ENCODE peak calls at places on chromosome X, in five cellular contexts. G is right cardiac atrium, U is neural progenitor cell, Z is thyroid gland, D is substantia nigra. P is an unnamed sample.

GRCh38 chrX:46244451-46244850 is 300.8 kb downstream of the ZNF674 start:
- DNase-seq in Z (no peak), G (no peak), U (no peak), D (no peak), P (no peak)

GRCh38 chrX:72634321-72634720 is 61.7 kb upstream of the HDAC8 start:
- DNase-seq in G (no peak), Z (no peak), D (no peak), U (no peak), P (no peak)

GRCh38 chrX:98398542-98398941 is 1514.8 kb downstream of the RPA4 start:
- DNase-seq in Z (no peak), G (no peak), U (no peak), D (no peak), P (no peak)

GRCh38 chrX:16914058-16914457 is 32.4 kb upstream of the REPS2 start:
- DNase-seq in Z (no peak), D (no peak), G (no peak), U (no peak), P (no peak)

GRCh38 chrX:15151267-15152196 is 118.4 kb downstream of the ASB9 start:
- DNase-seq in G (no peak), U (no peak), D (no peak), Z (no peak), P (no peak)

GRCh38 chrX:45767021-45767491 is 566.4 kb upstream of the DIPK2B start:
- DNase-seq in G (no peak), U (no peak), D (no peak), Z (no peak), P (no peak)

GRCh38 chrX:117854806-117855205 is 261.8 kb downstream of the KLHL13 start:
- DNase-seq in D (no peak), G (no peak), U (no peak), Z (no peak), P (no peak)

GRCh38 chrX:152601848-152602616 is 35.7 kb upstream of the GABRQ start:
- DNase-seq in G (no peak), U (peak; percentile 29), D (no peak), Z (no peak), P (no peak)

GRCh38 chrX:47169273-47169672 is 24.3 kb downstream of the RBM10 start:
- DNase-seq in D (no peak), G (peak; percentile 51), U (no peak), Z (no peak), P (no peak)

GRCh38 chrX:12954981-12955380 is 19.9 kb upstream of the TMSB4X start:
- DNase-seq in D (no peak), U (no peak), Z (no peak), G (no peak), P (no peak)

GRCh38 chrX:103879339-103879738 is 47.3 kb upstream of the RAB9B start:
- DNase-seq in U (no peak), D (no peak), Z (no peak), G (no peak), P (no peak)

GRCh38 chrX:22128961-22129360 is 96.8 kb downstream of the PHEX start:
- DNase-seq in G (no peak), D (no peak), U (no peak), Z (no peak), P (no peak)

GRCh38 chrX:140756948-140757347 is 47.4 kb downstream of the LINC00632 start:
- DNase-seq in U (no peak), Z (no peak), G (no peak), D (no peak), P (no peak)

GRCh38 chrX:118594697-118595420 is 99.2 kb downstream of the DOCK11 start:
- DNase-seq in G (no peak), U (peak; percentile 6), Z (no peak), D (no peak), P (no peak)

GRCh38 chrX:142249721-142250120 is 44.6 kb upstream of the MAGEC2 start:
- DNase-seq in U (no peak), G (no peak), D (no peak), Z (no peak), P (peak; percentile 3)
- H3K27ac ChIP-seq in U (no peak overlapping the region), G (no peak overlapping the region), D (no peak overlapping the region), Z (no peak overlapping the region), P (peak overlapping the region; percentile 90)

DNA sequence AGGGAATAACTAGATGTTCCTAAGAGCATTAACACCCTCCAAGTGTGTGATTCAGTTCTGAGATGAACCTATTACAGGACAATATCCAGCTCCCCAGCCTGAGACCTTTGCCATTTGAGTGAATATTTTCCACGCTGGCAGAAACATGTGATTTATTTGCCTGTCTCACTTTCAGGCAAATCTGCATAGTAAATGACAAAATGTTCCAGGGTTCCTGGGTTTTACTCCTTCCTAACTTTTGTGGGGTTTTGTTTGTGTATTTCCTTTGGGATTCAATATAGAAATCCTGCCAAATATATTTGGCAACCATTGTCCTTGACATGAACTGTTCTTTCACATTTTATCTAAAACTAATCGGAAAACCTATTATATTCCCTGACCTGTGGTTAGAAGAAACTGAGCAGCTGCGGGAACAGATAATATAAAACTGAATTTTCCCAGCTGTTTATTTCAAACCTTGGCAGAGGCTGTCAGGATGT is 12.5 kb downstream of the F8 start:
- DNase-seq in U (no peak), D (no peak), G (no peak), Z (no peak), P (no peak)
- H3K27ac ChIP-seq in U (no peak overlapping the region), D (no peak overlapping the region), G (no peak overlapping the region), Z (peak overlapping the region; percentile 49), P (no peak overlapping the region)

GRCh38 chrX:3777416-3777815 is 64.0 kb upstream of the PRKX start:
- DNase-seq in G (no peak), Z (no peak), U (no peak), D (no peak), P (no peak)

DNA sequence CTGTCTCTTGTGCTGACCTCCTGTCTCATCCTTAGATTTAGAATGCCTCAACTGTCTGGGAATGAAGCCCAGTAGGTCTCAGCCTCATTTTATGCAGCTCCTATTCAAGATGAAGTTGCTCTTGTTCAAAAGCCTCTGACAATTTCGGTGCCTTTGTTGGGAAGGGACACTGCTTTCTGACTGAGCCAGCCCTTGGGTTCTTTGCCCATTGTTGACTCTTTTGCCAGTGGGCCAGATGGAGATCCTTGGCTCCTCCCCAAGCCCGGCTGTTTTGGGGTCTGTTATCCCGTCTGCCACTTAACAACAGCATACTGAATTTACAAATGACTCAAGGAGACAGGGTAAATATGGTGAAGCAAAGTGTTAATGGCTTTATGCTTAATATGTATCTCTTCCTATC is 58.3 kb upstream of the PRKX start:
- DNase-seq in U (no peak), G (no peak), Z (no peak), D (no peak), P (no peak)
- H3K27ac ChIP-seq in U (no peak overlapping the region), G (no peak overlapping the region), Z (no peak overlapping the region), D (no peak overlapping the region), P (no peak overlapping the region)

GRCh38 chrX:96684339-96685204 is at the start of gene DIAPH2:
- DNase-seq in D (peak; percentile 24), U (peak; percentile 88), G (peak; percentile 90), Z (peak; percentile 64), P (peak; percentile 18)

GRCh38 chrX:96685205-96686099 is 810 bp downstream of the DIAPH2 start:
- DNase-seq in G (peak; percentile 66), U (peak; percentile 30), D (peak; percentile 7), Z (peak; percentile 4), P (no peak)

GRCh38 chrX:96688789-96689188 is 4.1 kb downstream of the DIAPH2 start:
- DNase-seq in G (no peak), Z (no peak), U (peak; percentile 6), D (no peak), P (no peak)

GRCh38 chrX:96682516-96682915 is 2.1 kb upstream of the DIAPH2 start:
- DNase-seq in Z (no peak), U (no peak), G (no peak), D (no peak), P (no peak)

DNA sequence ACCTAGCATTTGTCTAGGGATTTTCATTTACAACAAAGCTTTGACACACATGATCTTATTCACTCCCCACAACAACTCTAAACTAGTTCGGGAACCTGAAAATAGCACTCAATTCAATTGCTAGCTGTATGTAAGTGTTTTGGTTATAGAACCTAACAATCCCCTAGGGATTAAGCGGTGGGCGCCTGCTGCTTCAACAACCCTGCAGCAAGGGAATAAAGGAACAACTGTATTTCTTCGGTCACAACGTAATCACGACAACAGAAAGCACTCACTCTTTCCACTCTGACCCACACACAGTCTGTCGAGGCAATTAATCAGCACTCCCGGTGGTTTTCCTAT is 674 bp upstream of the DIAPH2 start:
- DNase-seq in G (no peak), U (peak; percentile 45), D (no peak), Z (no peak), P (no peak)
- H3K27ac ChIP-seq in G (no peak overlapping the region), U (no peak overlapping the region), D (no peak overlapping the region), Z (no peak overlapping the region), P (no peak overlapping the region)

GRCh38 chrX:48939417-48940228 is 17.8 kb downstream of the OTUD5 start:
- DNase-seq in Z (no peak), U (no peak), G (no peak), D (no peak), P (no peak)
- H3K27ac ChIP-seq in Z (no peak overlapping the region), U (no peak overlapping the region), G (no peak overlapping the region), D (no peak overlapping the region), P (no peak overlapping the region)

GRCh38 chrX:40570346-40571093 is 10.2 kb upstream of the ATP6AP2 start:
- DNase-seq in D (no peak), U (no peak), Z (no peak), G (no peak), P (no peak)
- H3K27ac ChIP-seq in D (no peak overlapping the region), U (no peak overlapping the region), Z (no peak overlapping the region), G (no peak overlapping the region), P (no peak overlapping the region)

DNA sequence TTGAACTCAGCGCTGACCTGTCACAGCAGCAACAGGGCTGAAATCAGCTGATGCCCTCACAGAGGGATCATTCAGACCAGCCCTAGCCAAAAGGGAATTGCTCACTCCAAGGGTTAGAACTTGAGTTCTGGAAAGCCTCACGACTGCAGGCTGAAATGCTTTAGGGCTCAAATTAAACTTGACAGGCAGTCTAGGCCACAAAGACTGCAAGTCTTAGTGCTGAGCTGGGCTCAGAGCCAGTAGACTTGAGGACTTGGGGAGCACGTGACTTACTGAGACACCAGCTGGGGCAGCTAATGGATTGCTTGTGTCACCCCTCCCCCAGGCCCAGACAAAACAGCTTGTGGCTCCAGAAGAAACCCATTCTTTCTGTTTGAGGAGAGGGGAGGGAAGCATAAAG is 119.0 kb upstream of the SLC6A14 start:
- DNase-seq in U (peak; percentile 35), D (no peak), G (peak; percentile 69), Z (peak; percentile 85), P (peak; percentile 1)
- H3K27ac ChIP-seq in U (no peak overlapping the region), D (no peak overlapping the region), G (no peak overlapping the region), Z (no peak overlapping the region), P (peak overlapping the region; percentile 50)